ENCODE peak calls at places on chromosomes 1 and 21, in eight cellular contexts. One of them, this sample, is unnamed.

GRCh38 chr1:232620356-232620841 is 9.5 kb downstream of the SIPA1L2 start:
- DNase-seq in CD8-positive, alpha-beta memory T cell: no peak
- DNase-seq in transverse colon: peak; percentile 66
- DNase-seq in body of pancreas: peak; percentile 31
- DNase-seq in endodermal cell: peak; percentile 68
- DNase-seq in pancreas: peak; percentile 44
- DNase-seq in heart left ventricle: no peak
- DNase-seq in spleen: no peak
- DNase-seq in this sample: peak; percentile 70

GRCh38 chr1:174005032-174005431 is 17.1 kb downstream of the RC3H1 start:
- DNase-seq in transverse colon: no peak
- DNase-seq in CD8-positive, alpha-beta memory T cell: no peak
- DNase-seq in heart left ventricle: no peak
- DNase-seq in spleen: no peak
- DNase-seq in endodermal cell: no peak
- DNase-seq in pancreas: no peak
- DNase-seq in body of pancreas: no peak
- DNase-seq in this sample: no peak

GRCh38 chr1:156295391-156295947 is at the start of gene GLMP:
- DNase-seq in spleen: peak; percentile 90
- DNase-seq in CD8-positive, alpha-beta memory T cell: peak; percentile 58
- DNase-seq in transverse colon: peak; percentile 77
- DNase-seq in endodermal cell: peak; percentile 81
- DNase-seq in body of pancreas: peak; percentile 83
- DNase-seq in heart left ventricle: peak; percentile 78
- DNase-seq in pancreas: peak; percentile 51
- DNase-seq in this sample: peak; percentile 77

GRCh38 chr1:116126281-116126680 is 15.1 kb downstream of the MAB21L3 start:
- DNase-seq in heart left ventricle: no peak
- DNase-seq in CD8-positive, alpha-beta memory T cell: peak; percentile 45
- DNase-seq in pancreas: no peak
- DNase-seq in endodermal cell: no peak
- DNase-seq in spleen: no peak
- DNase-seq in body of pancreas: no peak
- DNase-seq in transverse colon: no peak
- DNase-seq in this sample: no peak

GRCh38 chr1:172745014-172745413 is 86.1 kb downstream of the FASLG start:
- DNase-seq in CD8-positive, alpha-beta memory T cell: peak; percentile 52
- DNase-seq in heart left ventricle: no peak
- DNase-seq in endodermal cell: peak; percentile 69
- DNase-seq in transverse colon: peak; percentile 26
- DNase-seq in body of pancreas: no peak
- DNase-seq in pancreas: no peak
- DNase-seq in spleen: no peak
- DNase-seq in this sample: no peak

GRCh38 chr1:30714536-30715090 is 8.8 kb downstream of the MATN1 start:
- DNase-seq in pancreas: no peak
- DNase-seq in endodermal cell: no peak
- DNase-seq in spleen: no peak
- DNase-seq in body of pancreas: no peak
- DNase-seq in transverse colon: no peak
- DNase-seq in heart left ventricle: peak; percentile 52
- DNase-seq in CD8-positive, alpha-beta memory T cell: no peak
- DNase-seq in this sample: no peak

GRCh38 chr1:55420866-55421265 is 205.7 kb upstream of the USP24 start:
- DNase-seq in spleen: no peak
- DNase-seq in CD8-positive, alpha-beta memory T cell: no peak
- DNase-seq in heart left ventricle: no peak
- DNase-seq in endodermal cell: no peak
- DNase-seq in pancreas: no peak
- DNase-seq in body of pancreas: no peak
- DNase-seq in transverse colon: no peak
- DNase-seq in this sample: no peak

GRCh38 chr1:13605159-13605558 is 21.5 kb downstream of the PDPN start:
- DNase-seq in spleen: no peak
- DNase-seq in endodermal cell: no peak
- DNase-seq in heart left ventricle: no peak
- DNase-seq in body of pancreas: no peak
- DNase-seq in transverse colon: no peak
- DNase-seq in pancreas: no peak
- DNase-seq in CD8-positive, alpha-beta memory T cell: no peak
- DNase-seq in this sample: no peak

GRCh38 chr1:211287218-211287617 is 28.1 kb downstream of the RCOR3 start:
- DNase-seq in body of pancreas: no peak
- DNase-seq in CD8-positive, alpha-beta memory T cell: no peak
- DNase-seq in endodermal cell: no peak
- DNase-seq in transverse colon: no peak
- DNase-seq in spleen: no peak
- DNase-seq in heart left ventricle: no peak
- DNase-seq in pancreas: no peak
- DNase-seq in this sample: no peak

GRCh38 chr1:25952851-25953401 is 44.9 kb downstream of the PAFAH2 start:
- DNase-seq in heart left ventricle: peak; percentile 74
- DNase-seq in spleen: no peak
- DNase-seq in CD8-positive, alpha-beta memory T cell: no peak
- DNase-seq in body of pancreas: no peak
- DNase-seq in transverse colon: no peak
- DNase-seq in endodermal cell: no peak
- DNase-seq in pancreas: no peak
- DNase-seq in this sample: no peak

GRCh38 chr1:117641536-117641935 is 35.7 kb downstream of the TENT5C start:
- DNase-seq in heart left ventricle: no peak
- DNase-seq in body of pancreas: no peak
- DNase-seq in spleen: peak; percentile 47
- DNase-seq in transverse colon: no peak
- DNase-seq in CD8-positive, alpha-beta memory T cell: no peak
- DNase-seq in pancreas: no peak
- DNase-seq in endodermal cell: no peak
- DNase-seq in this sample: no peak

GRCh38 chr1:162719678-162720077 is 70.8 kb upstream of the HSD17B7 start:
- DNase-seq in spleen: no peak
- DNase-seq in heart left ventricle: no peak
- DNase-seq in CD8-positive, alpha-beta memory T cell: no peak
- DNase-seq in transverse colon: no peak
- DNase-seq in body of pancreas: no peak
- DNase-seq in endodermal cell: no peak
- DNase-seq in pancreas: no peak
- DNase-seq in this sample: no peak

GRCh38 chr1:162716123-162716522 is 74.4 kb upstream of the HSD17B7 start:
- DNase-seq in CD8-positive, alpha-beta memory T cell: no peak
- DNase-seq in spleen: no peak
- DNase-seq in transverse colon: no peak
- DNase-seq in heart left ventricle: no peak
- DNase-seq in body of pancreas: peak; percentile 31
- DNase-seq in endodermal cell: no peak
- DNase-seq in pancreas: no peak
- DNase-seq in this sample: peak; percentile 43

GRCh38 chr1:162721471-162721870 is 69.0 kb upstream of the HSD17B7 start:
- DNase-seq in heart left ventricle: no peak
- DNase-seq in body of pancreas: no peak
- DNase-seq in CD8-positive, alpha-beta memory T cell: no peak
- DNase-seq in spleen: no peak
- DNase-seq in endodermal cell: no peak
- DNase-seq in pancreas: no peak
- DNase-seq in transverse colon: no peak
- DNase-seq in this sample: no peak

GRCh38 chr1:162720996-162721395 is 69.5 kb upstream of the HSD17B7 start:
- DNase-seq in heart left ventricle: no peak
- DNase-seq in pancreas: no peak
- DNase-seq in body of pancreas: no peak
- DNase-seq in transverse colon: no peak
- DNase-seq in spleen: no peak
- DNase-seq in CD8-positive, alpha-beta memory T cell: no peak
- DNase-seq in endodermal cell: no peak
- DNase-seq in this sample: no peak

DNA sequence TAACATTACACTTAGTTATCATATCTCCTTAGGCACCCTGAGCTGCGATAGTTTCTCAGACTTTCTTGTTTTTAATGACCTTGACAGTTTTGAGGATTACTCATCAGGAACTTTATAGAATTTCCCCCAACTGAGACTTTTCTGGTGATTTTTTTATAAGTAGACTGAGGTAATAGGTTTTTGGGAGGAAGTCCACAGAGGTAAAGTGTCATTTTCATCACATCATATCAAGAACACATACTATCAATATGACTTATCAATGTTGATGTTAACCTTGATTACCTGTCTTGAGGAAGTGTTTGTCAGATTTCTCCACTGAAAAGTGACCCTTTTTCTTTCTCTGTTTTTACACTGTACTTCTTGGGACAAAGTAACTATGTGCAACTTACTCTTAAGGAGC is 73.0 kb upstream of the HSD17B7 start:
- DNase-seq in endodermal cell: no peak
- DNase-seq in transverse colon: no peak
- DNase-seq in pancreas: no peak
- DNase-seq in CD8-positive, alpha-beta memory T cell: no peak
- DNase-seq in spleen: no peak
- DNase-seq in body of pancreas: no peak
- DNase-seq in heart left ventricle: no peak
- DNase-seq in this sample: no peak
- H3K4me1 ChIP-seq in endodermal cell: no peaks in the 10 kb centered on the region
- H3K4me1 ChIP-seq in transverse colon: no peaks in the 10 kb centered on the region
- H3K4me1 ChIP-seq in pancreas: peaks cover 7% of the 10 kb centered on the region
- H3K4me1 ChIP-seq in CD8-positive, alpha-beta memory T cell: no peaks in the 10 kb centered on the region
- H3K4me1 ChIP-seq in spleen: no peaks in the 10 kb centered on the region
- H3K4me1 ChIP-seq in body of pancreas: peaks cover 13% of the 10 kb centered on the region
- H3K4me1 ChIP-seq in heart left ventricle: peaks cover 8% of the 10 kb centered on the region
- H3K4me1 ChIP-seq in this sample: peaks cover 18% of the 10 kb centered on the region

DNA sequence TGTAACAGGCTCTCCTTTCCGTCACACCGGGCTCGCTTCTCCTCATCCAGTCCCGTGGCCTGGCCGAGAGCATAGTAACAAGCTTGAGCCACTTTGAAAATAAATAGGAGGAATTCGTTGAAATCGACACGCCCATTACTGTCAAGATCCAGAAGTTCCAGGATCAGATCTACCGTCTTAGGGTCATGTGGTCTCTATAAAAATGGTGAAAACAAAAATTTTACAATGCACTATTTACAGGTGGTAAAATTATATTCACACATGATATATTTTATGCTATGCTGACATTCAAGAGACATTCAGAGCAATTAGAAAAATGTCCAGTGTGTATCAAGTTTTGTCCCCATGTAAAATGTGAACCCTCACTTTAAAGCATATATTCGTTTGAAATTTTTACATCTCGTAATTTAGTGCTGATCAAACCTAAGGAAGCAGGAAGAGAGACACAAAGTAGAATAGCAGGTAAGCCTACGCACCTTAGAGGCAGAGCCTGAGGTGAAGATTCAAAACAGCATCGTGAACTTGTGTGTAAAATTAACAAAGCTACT is 2.3 kb downstream of the TCHH start:
- DNase-seq in endodermal cell: no peak
- DNase-seq in body of pancreas: no peak
- DNase-seq in CD8-positive, alpha-beta memory T cell: no peak
- DNase-seq in spleen: no peak
- DNase-seq in heart left ventricle: no peak
- DNase-seq in pancreas: no peak
- DNase-seq in transverse colon: no peak
- DNase-seq in this sample: no peak
- H3K4me3 ChIP-seq in endodermal cell: no peak overlapping the region
- H3K4me3 ChIP-seq in body of pancreas: no peak overlapping the region
- H3K4me3 ChIP-seq in CD8-positive, alpha-beta memory T cell: peak overlapping the region; percentile 48
- H3K4me3 ChIP-seq in spleen: no peak overlapping the region
- H3K4me3 ChIP-seq in heart left ventricle: no peak overlapping the region
- H3K4me3 ChIP-seq in pancreas: no peak overlapping the region
- H3K4me3 ChIP-seq in transverse colon: no peak overlapping the region
- H3K4me3 ChIP-seq in this sample: peak overlapping the region; percentile 58

GRCh38 chr1:76140227-76140626 is 65.7 kb downstream of the ST6GALNAC3 start:
- DNase-seq in endodermal cell: peak; percentile 74
- DNase-seq in heart left ventricle: no peak
- DNase-seq in body of pancreas: no peak
- DNase-seq in CD8-positive, alpha-beta memory T cell: no peak
- DNase-seq in spleen: no peak
- DNase-seq in transverse colon: peak; percentile 10
- DNase-seq in pancreas: no peak
- DNase-seq in this sample: no peak
- H3K27me3 ChIP-seq in endodermal cell: no peaks in the 10 kb centered on the region
- H3K27me3 ChIP-seq in heart left ventricle: no peaks in the 10 kb centered on the region
- H3K27me3 ChIP-seq in body of pancreas: no peaks in the 10 kb centered on the region
- H3K27me3 ChIP-seq in CD8-positive, alpha-beta memory T cell: no peaks in the 10 kb centered on the region
- H3K27me3 ChIP-seq in spleen: no peaks in the 10 kb centered on the region
- H3K27me3 ChIP-seq in transverse colon: no peaks in the 10 kb centered on the region
- H3K27me3 ChIP-seq in pancreas: no peaks in the 10 kb centered on the region
- H3K27me3 ChIP-seq in this sample: no peaks in the 10 kb centered on the region

GRCh38 chr21:41869771-41870170 is 9.4 kb downstream of the PRDM15 start:
- DNase-seq in transverse colon: no peak
- DNase-seq in body of pancreas: no peak
- DNase-seq in heart left ventricle: no peak
- DNase-seq in spleen: peak; percentile 44
- DNase-seq in endodermal cell: no peak
- DNase-seq in pancreas: no peak
- DNase-seq in CD8-positive, alpha-beta memory T cell: no peak
- DNase-seq in this sample: no peak
- H3K4me1 ChIP-seq in transverse colon: no peaks in the 10 kb centered on the region
- H3K4me1 ChIP-seq in body of pancreas: peaks cover 16% of the 10 kb centered on the region
- H3K4me1 ChIP-seq in heart left ventricle: no peaks in the 10 kb centered on the region
- H3K4me1 ChIP-seq in spleen: no peaks in the 10 kb centered on the region
- H3K4me1 ChIP-seq in endodermal cell: no peaks in the 10 kb centered on the region
- H3K4me1 ChIP-seq in pancreas: no peaks in the 10 kb centered on the region
- H3K4me1 ChIP-seq in CD8-positive, alpha-beta memory T cell: no peaks in the 10 kb centered on the region
- H3K4me1 ChIP-seq in this sample: no peaks in the 10 kb centered on the region

GRCh38 chr21:36700961-36701911 is 2.3 kb downstream of the SIM2 start:
- DNase-seq in body of pancreas: no peak
- DNase-seq in transverse colon: no peak
- DNase-seq in heart left ventricle: no peak
- DNase-seq in spleen: no peak
- DNase-seq in pancreas: no peak
- DNase-seq in endodermal cell: peak; percentile 80
- DNase-seq in CD8-positive, alpha-beta memory T cell: no peak
- DNase-seq in this sample: no peak
- H3K4me3 ChIP-seq in body of pancreas: no peak overlapping the region
- H3K4me3 ChIP-seq in transverse colon: no peak overlapping the region
- H3K4me3 ChIP-seq in heart left ventricle: peak overlapping the region; percentile 20
- H3K4me3 ChIP-seq in spleen: no peak overlapping the region
- H3K4me3 ChIP-seq in pancreas: peak overlapping the region; percentile 16
- H3K4me3 ChIP-seq in endodermal cell: peak overlapping the region; percentile 27
- H3K4me3 ChIP-seq in CD8-positive, alpha-beta memory T cell: no peak overlapping the region
- H3K4me3 ChIP-seq in this sample: peak overlapping the region; percentile 8

DNA sequence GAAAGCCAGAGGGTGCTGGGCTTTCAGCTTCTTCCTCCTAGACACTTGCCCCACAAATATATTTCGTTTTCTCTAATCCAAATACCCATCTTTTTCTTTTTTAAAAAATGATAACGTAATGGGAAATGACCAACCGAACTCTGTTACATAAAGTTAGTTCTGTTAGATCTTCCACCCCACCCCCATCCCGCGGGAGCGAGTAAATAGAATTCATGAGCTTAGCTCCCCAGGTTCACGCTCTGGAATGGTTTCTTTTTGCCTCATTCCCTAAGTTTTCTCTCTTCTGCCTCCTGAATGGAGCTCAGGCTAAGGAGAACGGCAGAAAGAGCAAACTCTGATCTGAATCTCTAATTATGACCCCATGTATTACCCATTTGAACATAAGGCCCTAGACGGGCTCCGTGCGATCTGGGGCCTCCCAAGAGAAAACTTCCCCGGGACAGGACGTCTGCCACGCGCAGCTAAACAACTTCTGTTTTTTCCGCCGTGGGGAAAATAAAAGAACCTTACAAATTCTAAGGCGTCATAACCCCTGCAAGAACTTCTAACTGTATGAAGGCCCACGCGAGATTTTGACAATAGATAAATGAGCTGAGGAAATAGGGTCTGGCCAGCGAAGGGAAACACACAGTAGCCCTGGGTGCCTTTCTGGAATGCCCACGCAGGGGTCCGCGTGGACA is 2.4 kb downstream of the TBX15 start:
- DNase-seq in CD8-positive, alpha-beta memory T cell: no peak
- DNase-seq in body of pancreas: no peak
- DNase-seq in heart left ventricle: no peak
- DNase-seq in pancreas: no peak
- DNase-seq in spleen: no peak
- DNase-seq in endodermal cell: no peak
- DNase-seq in transverse colon: no peak
- DNase-seq in this sample: peak; percentile 59
- H3K27me3 ChIP-seq in CD8-positive, alpha-beta memory T cell: peaks cover 54% of the 10 kb centered on the region
- H3K27me3 ChIP-seq in body of pancreas: peaks cover 80% of the 10 kb centered on the region
- H3K27me3 ChIP-seq in heart left ventricle: peaks cover 98% of the 10 kb centered on the region
- H3K27me3 ChIP-seq in pancreas: peaks cover 4% of the 10 kb centered on the region
- H3K27me3 ChIP-seq in spleen: peaks cover 99% of the 10 kb centered on the region
- H3K27me3 ChIP-seq in endodermal cell: peaks cover 100% of the 10 kb centered on the region
- H3K27me3 ChIP-seq in transverse colon: peaks cover 100% of the 10 kb centered on the region
- H3K27me3 ChIP-seq in this sample: no peaks in the 10 kb centered on the region